ENCODE peak calls at places on chromosomes 7 and 10, in five cellular contexts. A is H1, I is H9, R is IMR-90, F is mesendoderm. Z is an unnamed sample.

GRCh38 chr10:683448-684071 is 5.9 kb downstream of the DIP2C start:
- DNase-seq in F (no peak), R (peak), A (no peak), I (no peak), Z (no peak)

GRCh38 chr10:69578508-69578991 is 5.3 kb upstream of the NEUROG3 start:
- DNase-seq in A (no peak), I (peak), F (no peak), R (no peak), Z (no peak)

GRCh38 chr7:93944673-93945072 is 23.1 kb downstream of the GNG11 start:
- DNase-seq in A (no peak), I (no peak), R (peak), F (no peak), Z (no peak)

GRCh38 chr7:26046878-26047277 is 105.1 kb upstream of the NFE2L3 start:
- DNase-seq in I (no peak), A (no peak), F (no peak), R (no peak), Z (no peak)

GRCh38 chr7:123749537-123749857 is 694 bp upstream of the WASL start:
- DNase-seq in A (no peak), I (no peak), R (peak), F (no peak), Z (no peak)

GRCh38 chr10:103145860-103146466 is 47.1 kb downstream of the NT5C2 start:
- DNase-seq in I (no peak), R (peak), F (no peak), A (no peak), Z (no peak)

GRCh38 chr7:78260826-78261225 is 462.3 kb downstream of the PHTF2 start:
- DNase-seq in R (peak), F (no peak), I (no peak), A (no peak), Z (no peak)

GRCh38 chr7:91047636-91048035 is 216.6 kb upstream of the FZD1 start:
- DNase-seq in A (no peak), F (no peak), I (no peak), R (peak), Z (no peak)

GRCh38 chr10:117668351-117669008 is 125.9 kb downstream of the EMX2 start:
- DNase-seq in F (no peak), I (no peak), A (no peak), R (no peak), Z (no peak)

GRCh38 chr10:130339911-130340310 is 203.7 kb downstream of the GLRX3 start:
- DNase-seq in A (no peak), F (no peak), I (no peak), R (no peak), Z (no peak)

GRCh38 chr10:25026463-25026862 is 10.1 kb downstream of the THNSL1 start:
- DNase-seq in I (no peak), F (peak), A (no peak), R (peak), Z (no peak)

GRCh38 chr10:43884516-43885105 is 235.9 kb upstream of the ZNF32 start:
- DNase-seq in A (no peak), R (no peak), I (no peak), F (no peak), Z (no peak)

GRCh38 chr10:20105931-20106330 is 289.7 kb downstream of the PLXDC2 start:
- DNase-seq in R (peak), F (no peak), A (no peak), I (no peak), Z (no peak)

GRCh38 chr10:91604462-91604935 is 28.4 kb downstream of the PPP1R3C start:
- DNase-seq in I (no peak), R (no peak), A (no peak), F (no peak), Z (no peak)

GRCh38 chr7:30989008-30989823 is 25.5 kb downstream of the GHRHR start:
- DNase-seq in R (no peak), I (no peak), A (no peak), F (no peak), Z (no peak)
- H3K23ac ChIP-seq in R (no peak), I (no peak), A (no peak), F (no peak), Z (peak)

DNA sequence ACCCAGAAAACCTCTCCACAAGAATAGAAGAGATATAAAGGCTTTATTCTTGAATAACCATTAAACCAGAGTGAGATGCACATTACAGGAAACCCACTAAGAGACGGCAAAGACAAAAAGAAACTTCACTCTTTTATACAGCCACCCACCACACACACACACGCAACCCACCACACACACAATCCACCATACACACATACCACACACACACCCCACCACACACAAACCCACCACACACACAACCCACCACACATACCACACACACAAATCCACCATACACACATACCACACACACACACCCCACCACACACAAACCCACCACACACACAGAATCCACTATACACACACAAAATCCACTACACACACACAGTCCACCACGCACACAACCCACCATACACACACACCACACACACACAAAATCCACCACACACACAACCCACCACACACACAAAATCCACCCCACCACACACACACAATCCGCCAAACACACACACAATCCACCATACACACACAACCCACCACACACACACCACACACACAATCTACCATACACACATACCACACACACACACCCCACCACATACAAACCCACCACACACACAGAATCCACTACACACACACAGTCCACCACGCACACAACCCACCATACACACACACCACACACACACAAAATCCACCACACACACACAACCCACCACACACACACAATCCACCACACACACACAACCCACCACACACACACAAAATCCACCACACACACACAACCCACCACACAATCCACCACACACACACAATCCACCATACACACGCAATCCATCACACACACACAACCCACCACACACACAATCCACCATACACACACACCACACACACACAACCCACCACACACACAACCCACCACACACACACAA is 9.4 kb upstream of the REPIN1 start:
- DNase-seq in A (no peak), F (no peak), R (no peak), I (no peak), Z (no peak)
- H3K23ac ChIP-seq in A (no peak), F (no peak), R (no peak), I (no peak), Z (no peak)

GRCh38 chr7:146492017-146492416 is 375.4 kb downstream of the CNTNAP2 start:
- DNase-seq in I (no peak), F (no peak), R (no peak), A (no peak), Z (no peak)

GRCh38 chr7:146499970-146500369 is 383.4 kb downstream of the CNTNAP2 start:
- DNase-seq in F (no peak), R (no peak), A (no peak), I (no peak), Z (no peak)

GRCh38 chr7:146496657-146497056 is 380.1 kb downstream of the CNTNAP2 start:
- DNase-seq in I (no peak), F (no peak), A (no peak), R (no peak), Z (no peak)
- H3K23ac ChIP-seq in I (no peak), F (no peak), A (no peak), R (no peak), Z (no peak)

DNA sequence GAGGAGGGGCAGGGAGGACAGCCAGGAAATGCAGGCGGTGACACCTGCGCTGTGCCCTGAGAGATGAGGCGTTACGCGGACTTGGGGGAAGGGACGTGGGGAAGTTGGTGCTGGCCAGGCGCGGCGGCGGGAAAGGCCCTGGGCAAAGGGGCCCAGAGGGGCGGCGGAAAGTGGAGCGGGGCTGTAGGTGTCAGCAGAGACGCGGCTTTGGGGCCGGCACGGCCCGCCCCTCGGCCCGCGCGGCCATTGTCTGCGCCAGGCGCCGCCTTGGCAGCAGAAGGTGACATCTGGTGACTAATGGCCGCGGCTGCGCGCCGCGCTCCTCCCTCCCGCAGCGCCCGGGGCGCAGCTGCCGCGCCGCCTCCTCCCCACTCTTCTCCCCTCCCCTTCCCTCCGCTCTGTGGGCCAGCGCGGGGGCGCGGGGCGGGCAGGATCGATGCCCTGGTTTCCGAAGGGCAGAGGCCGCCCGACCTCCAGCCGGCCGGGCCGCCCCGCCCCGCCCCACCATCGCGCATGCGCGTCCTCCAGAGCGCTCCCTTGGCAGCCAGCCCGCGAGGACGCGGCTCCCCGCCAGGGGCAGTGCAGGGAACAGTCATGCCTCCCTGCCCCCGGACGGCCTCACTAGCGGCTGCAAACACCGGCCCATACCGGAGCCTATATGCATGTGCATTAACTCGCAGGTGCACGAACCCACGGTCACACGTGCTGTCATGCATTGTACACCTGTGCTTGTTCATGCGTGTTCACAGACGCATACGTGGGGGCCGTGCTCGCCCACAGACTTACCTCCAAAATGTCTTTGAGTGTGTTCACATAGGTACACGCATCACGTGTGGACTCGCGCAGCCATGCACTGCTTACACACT is 269.6 kb downstream of the RPS24 start:
- DNase-seq in A (peak), I (peak), F (peak), R (peak), Z (peak)
- H3K23ac ChIP-seq in A (no peak), I (no peak), F (no peak), R (peak), Z (peak)

Z was measured in neuronal stem cell.